ENCODE peak calls at places on chromosomes 2 and 18, in five cellular contexts. One of them, this sample, is unnamed.

GRCh38 chr2:224579411-224579810 is 5.8 kb downstream of the CUL3 start:
- DNase-seq in WERI-Rb-1: no peak
- DNase-seq in glomerular endothelial cell: no peak
- DNase-seq in AG04450: no peak
- DNase-seq in fibroblast of pulmonary artery: peak; percentile 29
- DNase-seq in this sample: no peak

GRCh38 chr2:172181840-172182239 is 79.1 kb upstream of the DLX2 start:
- DNase-seq in WERI-Rb-1: no peak
- DNase-seq in glomerular endothelial cell: no peak
- DNase-seq in AG04450: no peak
- DNase-seq in fibroblast of pulmonary artery: peak; percentile 8
- DNase-seq in this sample: no peak

GRCh38 chr2:196959750-196960392 is 33.4 kb upstream of the PGAP1 start:
- DNase-seq in WERI-Rb-1: no peak
- DNase-seq in glomerular endothelial cell: no peak
- DNase-seq in AG04450: no peak
- DNase-seq in fibroblast of pulmonary artery: peak; percentile 56
- DNase-seq in this sample: no peak

GRCh38 chr2:108589372-108589771 is 55.1 kb downstream of the LIMS1 start:
- DNase-seq in WERI-Rb-1: no peak
- DNase-seq in glomerular endothelial cell: no peak
- DNase-seq in AG04450: no peak
- DNase-seq in fibroblast of pulmonary artery: no peak
- DNase-seq in this sample: no peak

GRCh38 chr18:21761471-21762115 is 21.0 kb downstream of the MIB1 start:
- DNase-seq in WERI-Rb-1: no peak
- DNase-seq in glomerular endothelial cell: no peak
- DNase-seq in AG04450: no peak
- DNase-seq in fibroblast of pulmonary artery: no peak
- DNase-seq in this sample: no peak

GRCh38 chr2:208074610-208075356 is 49.5 kb upstream of the PLEKHM3 start:
- DNase-seq in WERI-Rb-1: no peak
- DNase-seq in glomerular endothelial cell: no peak
- DNase-seq in AG04450: no peak
- DNase-seq in fibroblast of pulmonary artery: no peak
- DNase-seq in this sample: no peak

GRCh38 chr18:57543560-57543959 is 42.9 kb downstream of the FECH start:
- DNase-seq in WERI-Rb-1: no peak
- DNase-seq in glomerular endothelial cell: no peak
- DNase-seq in AG04450: no peak
- DNase-seq in fibroblast of pulmonary artery: no peak
- DNase-seq in this sample: no peak

GRCh38 chr2:238811293-238811692 is 36.6 kb upstream of the TWIST2 start:
- DNase-seq in WERI-Rb-1: no peak
- DNase-seq in glomerular endothelial cell: no peak
- DNase-seq in AG04450: no peak
- DNase-seq in fibroblast of pulmonary artery: peak; percentile 42
- DNase-seq in this sample: no peak

GRCh38 chr2:144521702-144522101 is 1.8 kb upstream of the ZEB2 start:
- DNase-seq in WERI-Rb-1: no peak
- DNase-seq in glomerular endothelial cell: no peak
- DNase-seq in AG04450: no peak
- DNase-seq in fibroblast of pulmonary artery: no peak
- DNase-seq in this sample: no peak

GRCh38 chr2:136067465-136067864 is 50.5 kb downstream of the CXCR4 start:
- DNase-seq in WERI-Rb-1: no peak
- DNase-seq in glomerular endothelial cell: no peak
- DNase-seq in AG04450: no peak
- DNase-seq in fibroblast of pulmonary artery: no peak
- DNase-seq in this sample: no peak

GRCh38 chr2:10864888-10865551 is 46.7 kb upstream of the KCNF1 start:
- DNase-seq in WERI-Rb-1: no peak
- DNase-seq in glomerular endothelial cell: no peak
- DNase-seq in AG04450: no peak
- DNase-seq in fibroblast of pulmonary artery: no peak
- DNase-seq in this sample: peak; percentile 38

GRCh38 chr2:174335605-174336402 is 1.1 kb downstream of the SP9 start:
- DNase-seq in WERI-Rb-1: peak; percentile 39
- DNase-seq in glomerular endothelial cell: no peak
- DNase-seq in AG04450: no peak
- DNase-seq in fibroblast of pulmonary artery: no peak
- DNase-seq in this sample: peak; percentile 36

GRCh38 chr2:221518937-221519635 is 53.0 kb downstream of the EPHA4 start:
- DNase-seq in WERI-Rb-1: no peak
- DNase-seq in glomerular endothelial cell: no peak
- DNase-seq in AG04450: no peak
- DNase-seq in fibroblast of pulmonary artery: no peak
- DNase-seq in this sample: no peak

GRCh38 chr2:96249654-96250053 is 16.1 kb downstream of the TMEM127 start:
- DNase-seq in WERI-Rb-1: no peak
- DNase-seq in glomerular endothelial cell: no peak
- DNase-seq in AG04450: no peak
- DNase-seq in fibroblast of pulmonary artery: no peak
- DNase-seq in this sample: no peak

GRCh38 chr2:4539121-4539520 is 835.7 kb downstream of the DCDC2C start:
- DNase-seq in WERI-Rb-1: no peak
- DNase-seq in glomerular endothelial cell: no peak
- DNase-seq in AG04450: no peak
- DNase-seq in fibroblast of pulmonary artery: no peak
- DNase-seq in this sample: no peak

GRCh38 chr18:46632401-46633089 is 24.5 kb downstream of the LOXHD1 start:
- DNase-seq in WERI-Rb-1: no peak
- DNase-seq in glomerular endothelial cell: no peak
- DNase-seq in AG04450: no peak
- DNase-seq in fibroblast of pulmonary artery: peak; percentile 32
- DNase-seq in this sample: no peak

GRCh38 chr18:73153271-73153670 is 285.5 kb upstream of the NETO1 start:
- DNase-seq in WERI-Rb-1: no peak
- DNase-seq in glomerular endothelial cell: no peak
- DNase-seq in AG04450: no peak
- DNase-seq in fibroblast of pulmonary artery: no peak
- DNase-seq in this sample: no peak

GRCh38 chr18:58216071-58216471 is 172.0 kb downstream of the NEDD4L start:
- DNase-seq in WERI-Rb-1: no peak
- DNase-seq in glomerular endothelial cell: no peak
- DNase-seq in AG04450: no peak
- DNase-seq in fibroblast of pulmonary artery: no peak
- DNase-seq in this sample: no peak

GRCh38 chr2:152067823-152068222 is 31.0 kb downstream of the CACNB4 start:
- DNase-seq in WERI-Rb-1: no peak
- DNase-seq in glomerular endothelial cell: no peak
- DNase-seq in AG04450: no peak
- DNase-seq in fibroblast of pulmonary artery: no peak
- DNase-seq in this sample: no peak

GRCh38 chr2:47265751-47266231 is 110.7 kb upstream of the STPG4 start:
- DNase-seq in WERI-Rb-1: peak; percentile 73
- DNase-seq in glomerular endothelial cell: no peak
- DNase-seq in AG04450: no peak
- DNase-seq in fibroblast of pulmonary artery: no peak
- DNase-seq in this sample: no peak

GRCh38 chr18:13452448-13452811 is 233.9 kb downstream of the LDLRAD4 start:
- DNase-seq in WERI-Rb-1: no peak
- DNase-seq in glomerular endothelial cell: no peak
- DNase-seq in AG04450: no peak
- DNase-seq in fibroblast of pulmonary artery: peak; percentile 29
- DNase-seq in this sample: peak; percentile 8

GRCh38 chr2:25091265-25091664 is 49.4 kb downstream of the EFR3B start:
- DNase-seq in WERI-Rb-1: no peak
- DNase-seq in glomerular endothelial cell: no peak
- DNase-seq in AG04450: no peak
- DNase-seq in fibroblast of pulmonary artery: no peak
- DNase-seq in this sample: no peak

GRCh38 chr18:111292-112014 is 46.9 kb upstream of the USP14 start:
- DNase-seq in WERI-Rb-1: peak; percentile 85
- DNase-seq in glomerular endothelial cell: no peak
- DNase-seq in AG04450: no peak
- DNase-seq in fibroblast of pulmonary artery: peak; percentile 57
- DNase-seq in this sample: peak; percentile 80

GRCh38 chr2:96161785-96162367 is 16.6 kb upstream of the DUSP2 start:
- DNase-seq in WERI-Rb-1: no peak
- DNase-seq in glomerular endothelial cell: no peak
- DNase-seq in AG04450: no peak
- DNase-seq in fibroblast of pulmonary artery: peak; percentile 20
- DNase-seq in this sample: peak; percentile 52

GRCh38 chr2:109393211-109393610 is 220.6 kb downstream of the SEPTIN10 start:
- DNase-seq in WERI-Rb-1: no peak
- DNase-seq in glomerular endothelial cell: no peak
- DNase-seq in AG04450: no peak
- DNase-seq in fibroblast of pulmonary artery: no peak
- DNase-seq in this sample: no peak

GRCh38 chr2:17754773-17755425 is 961 bp downstream of the GEN1 start:
- DNase-seq in WERI-Rb-1: no peak
- DNase-seq in glomerular endothelial cell: no peak
- DNase-seq in AG04450: no peak
- DNase-seq in fibroblast of pulmonary artery: peak; percentile 26
- DNase-seq in this sample: no peak

GRCh38 chr18:13611616-13612110 is 114.7 kb downstream of the FAM210A start:
- DNase-seq in WERI-Rb-1: no peak
- DNase-seq in glomerular endothelial cell: no peak
- DNase-seq in AG04450: no peak
- DNase-seq in fibroblast of pulmonary artery: peak; percentile 63
- DNase-seq in this sample: peak; percentile 26

GRCh38 chr2:152875832-152876669 is 157.6 kb downstream of the ARL6IP6 start:
- DNase-seq in WERI-Rb-1: no peak
- DNase-seq in glomerular endothelial cell: no peak
- DNase-seq in AG04450: no peak
- DNase-seq in fibroblast of pulmonary artery: peak; percentile 71
- DNase-seq in this sample: no peak

GRCh38 chr2:119485336-119486110 is 38.8 kb downstream of the SCTR start:
- DNase-seq in WERI-Rb-1: no peak
- DNase-seq in glomerular endothelial cell: no peak
- DNase-seq in AG04450: no peak
- DNase-seq in fibroblast of pulmonary artery: no peak
- DNase-seq in this sample: no peak

GRCh38 chr2:170073288-170073687 is 104.7 kb upstream of the MYO3B start:
- DNase-seq in WERI-Rb-1: no peak
- DNase-seq in glomerular endothelial cell: peak; percentile 90
- DNase-seq in AG04450: peak; percentile 4
- DNase-seq in fibroblast of pulmonary artery: peak; percentile 97
- DNase-seq in this sample: no peak

GRCh38 chr2:192697880-192698279 is 503.1 kb upstream of the TMEFF2 start:
- DNase-seq in WERI-Rb-1: no peak
- DNase-seq in glomerular endothelial cell: no peak
- DNase-seq in AG04450: no peak
- DNase-seq in fibroblast of pulmonary artery: no peak
- DNase-seq in this sample: no peak

GRCh38 chr2:132416080-132416911 is at the start of gene GPR39:
- DNase-seq in WERI-Rb-1: peak; percentile 59
- DNase-seq in glomerular endothelial cell: no peak
- DNase-seq in AG04450: peak; percentile 93
- DNase-seq in fibroblast of pulmonary artery: peak; percentile 93
- DNase-seq in this sample: no peak